ENCODE peak calls at places on chromosomes 3 and 15, in seven cellular contexts. W is central memory CD8-positive, alpha-beta T cell; R is fibroblast of the conjunctiva; L is fibroblast of pulmonary artery; K is neural crest cell; E is M059J; J is left cardiac atrium. V is an unnamed sample.

GRCh38 chr3:85141-85540 is 111.4 kb upstream of the CHL1 start:
- DNase-seq in W (no peak), R (no peak), L (no peak), K (no peak), E (no peak), J (no peak), V (no peak)

GRCh38 chr3:28066020-28066419 is 175.4 kb upstream of the CMC1 start:
- DNase-seq in W (no peak), R (no peak), L (no peak), K (no peak), E (no peak), J (no peak), V (no peak)

GRCh38 chr3:69165744-69166143 is 43.3 kb upstream of the LMOD3 start:
- DNase-seq in W (no peak), R (no peak), L (no peak), K (no peak), E (no peak), J (no peak), V (no peak)

GRCh38 chr3:11721114-11721440 is 77.4 kb upstream of the VGLL4 start:
- DNase-seq in W (no peak), R (no peak), L (no peak), K (no peak), E (no peak), J (no peak), V (no peak)

GRCh38 chr3:106759686-106760085 is 617.6 kb upstream of the CCDC54 start:
- DNase-seq in W (no peak), R (no peak), L (no peak), K (no peak), E (peak), J (no peak), V (no peak)

GRCh38 chr3:184616416-184616815 is 54.8 kb downstream of the EPHB3 start:
- DNase-seq in W (no peak), R (no peak), L (no peak), K (no peak), E (no peak), J (no peak), V (no peak)

GRCh38 chr15:73822998-73823397 is 50.4 kb upstream of the TBC1D21 start:
- DNase-seq in W (no peak), R (no peak), L (peak), K (peak), E (peak), J (no peak), V (peak)

GRCh38 chr15:62390793-62391543 is 225.9 kb upstream of the C2CD4B start:
- DNase-seq in W (no peak), R (no peak), L (peak), K (peak), E (peak), J (peak), V (no peak)

GRCh38 chr3:183508818-183509217 is 46.7 kb downstream of the KLHL6 start:
- DNase-seq in W (no peak), R (no peak), L (no peak), K (no peak), E (no peak), J (no peak), V (no peak)

GRCh38 chr3:187767266-187768032 is 22.2 kb upstream of the BCL6 start:
- DNase-seq in W (no peak), R (no peak), L (peak), K (no peak), E (peak), J (no peak), V (no peak)

GRCh38 chr15:96330450-96331140 is at the start of gene NR2F2:
- DNase-seq in W (no peak), R (peak), L (peak), K (peak), E (peak), J (peak), V (peak)

GRCh38 chr3:150114873-150115570 is 144.3 kb upstream of the PFN2 start:
- DNase-seq in W (no peak), R (no peak), L (no peak), K (no peak), E (peak), J (no peak), V (no peak)

GRCh38 chr3:185280572-185281365 is 26.9 kb upstream of the EHHADH start:
- DNase-seq in W (no peak), R (peak), L (peak), K (no peak), E (peak), J (no peak), V (peak)

GRCh38 chr3:103158183-103158582 is 723.4 kb downstream of the ZPLD1 start:
- DNase-seq in W (no peak), R (no peak), L (no peak), K (no peak), E (no peak), J (no peak), V (no peak)

GRCh38 chr3:27224197-27224596 is 145.0 kb downstream of the NEK10 start:
- DNase-seq in W (no peak), R (peak), L (peak), K (no peak), E (no peak), J (peak), V (no peak)

GRCh38 chr15:95866698-95867440 is 463.6 kb upstream of the NR2F2 start:
- DNase-seq in W (no peak), R (no peak), L (peak), K (no peak), E (no peak), J (no peak), V (no peak)

GRCh38 chr3:157174265-157174615 is 14.3 kb upstream of the CCNL1 start:
- DNase-seq in W (no peak), R (peak), L (no peak), K (no peak), E (peak), J (no peak), V (no peak)

GRCh38 chr3:48248095-48248863 is 7.4 kb downstream of the ZNF589 start:
- DNase-seq in W (no peak), R (peak), L (no peak), K (no peak), E (no peak), J (no peak), V (no peak)

GRCh38 chr3:88082854-88083253 is 23.8 kb downstream of the ZNF654 start:
- DNase-seq in W (no peak), R (no peak), L (no peak), K (no peak), E (no peak), J (no peak), V (no peak)

GRCh38 chr3:147421184-147421912 is 12.2 kb downstream of the ZIC1 start:
- DNase-seq in W (no peak), R (no peak), L (no peak), K (no peak), E (no peak), J (no peak), V (no peak)

GRCh38 chr3:188884299-188885043 is 287.3 kb upstream of the TPRG1 start:
- DNase-seq in W (no peak), R (no peak), L (peak), K (no peak), E (no peak), J (no peak), V (no peak)

GRCh38 chr3:46422617-46423016 is 15.6 kb downstream of the CCRL2 start:
- DNase-seq in W (no peak), R (no peak), L (peak), K (no peak), E (peak), J (no peak), V (no peak)

GRCh38 chr3:129556890-129557736 is 14.1 kb downstream of the H1-8 start:
- DNase-seq in W (no peak), R (no peak), L (no peak), K (no peak), E (no peak), J (peak), V (no peak)

GRCh38 chr3:54157860-54158259 is 35.5 kb downstream of the CACNA2D3 start:
- DNase-seq in W (no peak), R (no peak), L (no peak), K (no peak), E (no peak), J (no peak), V (no peak)

GRCh38 chr3:51384730-51385473 is at the start of gene MANF:
- DNase-seq in W (peak), R (peak), L (peak), K (peak), E (peak), J (peak), V (peak)

GRCh38 chr3:65439641-65440040 is 599.1 kb downstream of the MAGI1 start:
- DNase-seq in W (no peak), R (peak), L (peak), K (peak), E (peak), J (peak), V (peak)

GRCh38 chr15:89083246-89083645 is 5.0 kb upstream of the ABHD2 start:
- DNase-seq in W (no peak), R (no peak), L (no peak), K (no peak), E (no peak), J (no peak), V (no peak)

GRCh38 chr3:194852345-194852744 is 166.7 kb downstream of the FAM43A start:
- DNase-seq in W (no peak), R (no peak), L (no peak), K (no peak), E (no peak), J (no peak), V (no peak)

GRCh38 chr3:119145500-119146167 is at the start of gene TEX55:
- DNase-seq in W (no peak), R (peak), L (peak), K (no peak), E (peak), J (peak), V (peak)

GRCh38 chr15:80636675-80637074 is 58.4 kb upstream of the ABHD17C start:
- DNase-seq in W (no peak), R (no peak), L (no peak), K (no peak), E (no peak), J (no peak), V (no peak)

GRCh38 chr3:112781611-112782010 is 65.1 kb downstream of the CD200R1L start:
- DNase-seq in W (no peak), R (no peak), L (no peak), K (no peak), E (peak), J (no peak), V (no peak)

GRCh38 chr3:88005066-88005465 is 53.7 kb downstream of the CGGBP1 start:
- DNase-seq in W (no peak), R (peak), L (peak), K (no peak), E (peak), J (no peak), V (peak)

GRCh38 chr3:16132926-16133325 is 41.6 kb upstream of the GALNT15 start:
- DNase-seq in W (no peak), R (peak), L (peak), K (no peak), E (no peak), J (peak), V (no peak)